ENCODE peak calls at places on chromosome 11, in five cellular contexts. N is K562, O is endothelial cell of umbilical vein, T is A549, V is H1. Y is an unnamed sample.
A peak's percentile ranks its signal among the peaks of the same experiment; 100 is the strongest.

GRCh38 chr11:8713760-8714159 is 31.2 kb downstream of the RPL27A start:
- DNase-seq in N (no peak), O (no peak), T (no peak), V (no peak), Y (peak; percentile 51)

GRCh38 chr11:27216268-27217149 is 146.5 kb downstream of the CCDC34 start:
- DNase-seq in N (no peak), O (peak; percentile 90), T (no peak), V (no peak), Y (no peak)

GRCh38 chr11:85805387-85805786 is 5.6 kb downstream of the SYTL2 start:
- DNase-seq in N (no peak), O (no peak), T (no peak), V (no peak), Y (no peak)

GRCh38 chr11:86183694-86184093 is 60.9 kb upstream of the EED start:
- DNase-seq in N (peak; percentile 70), O (no peak), T (no peak), V (no peak), Y (no peak)

GRCh38 chr11:94968334-94968958 is 4.9 kb downstream of the CWC15 start:
- DNase-seq in N (no peak), O (peak; percentile 27), T (peak; percentile 13), V (no peak), Y (peak; percentile 27)

GRCh38 chr11:40302669-40303068 is 1156.8 kb downstream of the LRRC4C start:
- DNase-seq in N (no peak), O (peak; percentile 71), T (no peak), V (no peak), Y (no peak)

GRCh38 chr11:129428027-129428426 is 52.4 kb downstream of the BARX2 start:
- DNase-seq in N (no peak), O (no peak), T (no peak), V (no peak), Y (no peak)

GRCh38 chr11:63829823-63830489 is 9.0 kb upstream of the MARK2 start:
- DNase-seq in N (peak; percentile 77), O (peak; percentile 44), T (peak; percentile 59), V (no peak), Y (peak; percentile 52)

GRCh38 chr11:87820026-87820425 is 355.2 kb downstream of the RAB38 start:
- DNase-seq in N (no peak), O (no peak), T (no peak), V (no peak), Y (no peak)

GRCh38 chr11:104529916-104530315 is 366.0 kb upstream of the PDGFD start:
- DNase-seq in N (no peak), O (no peak), T (no peak), V (no peak), Y (no peak)

GRCh38 chr11:87235366-87235765 is 197.6 kb downstream of the TMEM135 start:
- DNase-seq in N (no peak), O (no peak), T (no peak), V (no peak), Y (no peak)

GRCh38 chr11:80086496-80087055 is 645.7 kb upstream of the TENM4 start:
- DNase-seq in N (no peak), O (no peak), T (no peak), V (no peak), Y (no peak)

GRCh38 chr11:68930991-68931855 is 27.5 kb downstream of the IGHMBP2 start:
- DNase-seq in N (no peak), O (no peak), T (no peak), V (no peak), Y (no peak)

GRCh38 chr11:44936527-44936926 is 14.2 kb downstream of the TP53I11 start:
- DNase-seq in N (peak; percentile 75), O (peak; percentile 82), T (peak; percentile 80), V (peak; percentile 64), Y (peak; percentile 50)

GRCh38 chr11:104653011-104653806 is 245.1 kb downstream of the CASP12 start:
- DNase-seq in N (no peak), O (no peak), T (no peak), V (no peak), Y (no peak)

GRCh38 chr11:134388590-134388989 is 23.5 kb downstream of the B3GAT1 start:
- DNase-seq in N (no peak), O (no peak), T (no peak), V (no peak), Y (no peak)

GRCh38 chr11:104663190-104664140 is 234.8 kb downstream of the CASP12 start:
- DNase-seq in N (no peak), O (no peak), T (peak; percentile 2), V (no peak), Y (no peak)

GRCh38 chr11:68632802-68633201 is 51.5 kb upstream of the GAL start:
- DNase-seq in N (peak; percentile 64), O (peak; percentile 68), T (peak; percentile 80), V (peak; percentile 39), Y (peak; percentile 67)

GRCh38 chr11:100709233-100709999 is 22.3 kb downstream of the ARHGAP42 start:
- DNase-seq in N (peak; percentile 63), O (no peak), T (no peak), V (no peak), Y (no peak)

GRCh38 chr11:100680070-100680469 is 7.0 kb upstream of the ARHGAP42 start:
- DNase-seq in N (no peak), O (no peak), T (no peak), V (no peak), Y (no peak)

GRCh38 chr11:84437129-84438123 is 1151.3 kb upstream of the CCDC90B start:
- DNase-seq in N (no peak), O (no peak), T (peak; percentile 3), V (peak; percentile 80), Y (peak; percentile 14)

GRCh38 chr11:65160643-65161042 is 9.4 kb upstream of the SPDYC start:
- DNase-seq in N (no peak), O (no peak), T (no peak), V (no peak), Y (no peak)

GRCh38 chr11:121416909-121417567 is 35.1 kb upstream of the SORL1 start:
- DNase-seq in N (no peak), O (peak; percentile 13), T (peak; percentile 1), V (no peak), Y (no peak)

GRCh38 chr11:104583857-104584256 is 314.4 kb downstream of the CASP12 start:
- DNase-seq in N (no peak), O (no peak), T (no peak), V (no peak), Y (no peak)

GRCh38 chr11:65440831-65441499 is 18.4 kb downstream of the NEAT1 start:
- DNase-seq in N (no peak), O (peak; percentile 48), T (peak; percentile 38), V (no peak), Y (no peak)

GRCh38 chr11:1017269-1018005 is 19.1 kb downstream of the MUC6 start:
- DNase-seq in N (no peak), O (peak; percentile 20), T (no peak), V (no peak), Y (peak; percentile 7)

GRCh38 chr11:37110383-37110782 is 512.3 kb upstream of the RAG2 start:
- DNase-seq in N (no peak), O (no peak), T (no peak), V (no peak), Y (no peak)

GRCh38 chr11:121696177-121696863 is 243.6 kb upstream of the SORL1-AS1 start:
- DNase-seq in N (no peak), O (no peak), T (no peak), V (no peak), Y (no peak)

DNA sequence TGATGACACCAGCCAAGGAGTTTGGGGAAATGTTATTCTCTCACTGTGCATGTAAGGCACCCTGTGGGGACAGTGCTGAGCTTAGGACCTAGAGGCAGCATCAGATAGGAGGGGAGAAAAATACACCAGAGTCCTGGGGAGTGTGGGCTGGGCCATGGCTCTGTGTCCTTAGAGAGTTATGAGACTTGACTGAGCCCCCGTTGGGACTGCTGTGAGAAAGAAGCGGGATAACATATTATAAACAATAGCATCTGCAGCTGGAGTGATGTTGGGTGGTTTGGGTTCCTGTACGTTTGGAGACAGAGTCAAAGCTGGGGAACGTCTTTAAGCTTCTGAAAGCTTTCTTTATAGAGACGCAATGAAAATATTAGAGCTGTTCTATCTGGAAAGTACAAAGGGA is 90.9 kb upstream of the CRTAM start:
- DNase-seq in N (no peak), O (no peak), T (no peak), V (no peak), Y (no peak)
- H3K4me1 ChIP-seq in N (no peaks in the 10 kb centered on the region), O (peaks cover 10% of the 10 kb centered on the region), T (peaks cover 16% of the 10 kb centered on the region), V (no peaks in the 10 kb centered on the region), Y (no peaks in the 10 kb centered on the region)

DNA sequence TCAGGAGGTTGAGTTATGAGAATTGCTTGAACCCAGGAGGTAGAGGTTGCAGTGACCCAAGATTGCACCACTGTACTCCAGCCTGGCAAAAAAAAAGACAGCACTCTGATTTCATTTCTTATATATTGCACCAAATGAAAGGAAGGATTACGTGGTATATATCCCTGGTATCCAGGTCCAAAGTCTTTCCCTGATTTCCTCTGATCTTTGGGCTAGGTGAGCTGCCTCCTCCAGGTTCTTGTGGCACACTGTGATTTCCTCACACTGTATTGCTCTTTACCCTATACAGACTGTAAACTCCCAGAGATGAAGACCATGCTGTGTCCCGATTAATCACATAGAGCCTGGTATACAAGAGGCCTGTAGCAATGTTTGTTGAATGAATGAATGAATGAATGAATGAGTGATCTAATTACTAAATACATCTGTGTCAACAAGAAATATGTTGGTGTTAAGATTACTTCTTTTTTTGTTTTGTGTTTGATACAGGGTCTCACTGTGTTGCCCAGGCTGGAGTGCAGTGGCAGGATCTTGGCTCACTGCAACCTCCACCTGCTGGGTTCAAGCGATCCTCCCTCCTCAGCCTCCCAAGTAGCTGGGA is 9.3 kb upstream of the POLD3 start:
- DNase-seq in N (no peak), O (no peak), T (no peak), V (no peak), Y (no peak)
- TF ChIP-seq JUN in N (no peak), O (no peak), T (no peak), V (no peak), Y (no peak)

GRCh38 chr11:125070699-125071254 is 7.7 kb downstream of the SLC37A2 start:
- DNase-seq in N (peak; percentile 87), O (peak; percentile 22), T (no peak), V (no peak), Y (peak; percentile 81)

GRCh38 chr11:125071831-125072209 is 8.7 kb downstream of the SLC37A2 start:
- DNase-seq in N (no peak), O (no peak), T (no peak), V (no peak), Y (no peak)

GRCh38 chr11:125071408-125071807 is 8.3 kb downstream of the SLC37A2 start:
- DNase-seq in N (no peak), O (no peak), T (no peak), V (no peak), Y (no peak)

GRCh38 chr11:125069796-125070195 is 6.7 kb downstream of the SLC37A2 start:
- DNase-seq in N (no peak), O (no peak), T (no peak), V (no peak), Y (no peak)

GRCh38 chr11:125069008-125069407 is 5.9 kb downstream of the SLC37A2 start:
- DNase-seq in N (peak; percentile 54), O (no peak), T (no peak), V (no peak), Y (no peak)
- H3K4me1 ChIP-seq in N (peaks cover 41% of the 10 kb centered on the region), O (peaks cover 8% of the 10 kb centered on the region), T (peaks cover 12% of the 10 kb centered on the region), V (peaks cover 2% of the 10 kb centered on the region), Y (peaks cover 62% of the 10 kb centered on the region)

GRCh38 chr11:5624489-5625278 is at the start of gene TRIM34:
- DNase-seq in N (peak; percentile 81), O (peak; percentile 95), T (peak; percentile 45), V (no peak), Y (no peak)
- TF ChIP-seq JUN in N (no peak), O (no peak), T (no peak), V (no peak), Y (no peak)